ENCODE peak calls at places on chromosomes 16 and 17, in ten cellular contexts. H is Right ventricle myocardium superior, O is NCI-H69, S is left ventricle myocardium inferior, Z is activated T-cell treated with anti-CD3 and anti-CD28 coated beads for 1 hour, Q is ureter, G is posterior vena cava, A is erythroblast, D is nucleus accumbens, V is GM19239. N is an unnamed sample.

GRCh38 chr16:521381-522210 is 5.9 kb upstream of the CAPN15 start:
- DNase-seq in A (no peak), V (no peak), G (no peak), Z (no peak), D (no peak), Q (no peak), O (no peak), S (no peak), H (no peak), N (no peak)

GRCh38 chr16:88911946-88912310 is 45.5 kb upstream of the PABPN1L start:
- DNase-seq in Z (no peak), A (no peak), S (no peak), O (no peak), D (no peak), V (no peak), G (no peak), H (no peak), Q (no peak), N (no peak)

GRCh38 chr17:82215095-82215971 is 2.7 kb upstream of the CCDC57 start:
- DNase-seq in V (no peak), A (peak; percentile 76), S (no peak), H (peak; percentile 45), Q (no peak), D (no peak), G (no peak), Z (no peak), O (peak; percentile 57), N (no peak)

GRCh38 chr17:72726936-72727335 is 365.6 kb downstream of the SLC39A11 start:
- DNase-seq in V (peak; percentile 67), A (no peak), Q (no peak), G (peak; percentile 40), O (peak; percentile 41), D (no peak), Z (peak; percentile 6), S (no peak), H (no peak), N (peak; percentile 45)

GRCh38 chr16:77993111-77993571 is 29.2 kb upstream of the CLEC3A start:
- DNase-seq in S (no peak), A (no peak), V (no peak), D (no peak), Z (no peak), G (no peak), Q (no peak), O (no peak), H (no peak), N (no peak)

GRCh38 chr16:58488531-58488930 is 11.4 kb upstream of the NDRG4 start:
- DNase-seq in H (no peak), Q (no peak), A (peak; percentile 88), Z (no peak), V (no peak), G (peak; percentile 47), O (no peak), S (no peak), D (no peak), N (no peak)

GRCh38 chr16:83903739-83904138 is 4.8 kb downstream of the MLYCD start:
- DNase-seq in O (peak; percentile 51), V (no peak), D (no peak), S (peak; percentile 72), Z (no peak), H (peak; percentile 82), A (no peak), G (no peak), Q (no peak), N (no peak)

GRCh38 chr16:74909665-74910064 is 75.3 kb downstream of the WDR59 start:
- DNase-seq in A (no peak), V (no peak), G (no peak), O (no peak), Q (no peak), S (no peak), H (no peak), D (no peak), Z (no peak), N (no peak)

GRCh38 chr17:37218849-37219248 is 156.9 kb upstream of the C17orf78 start:
- DNase-seq in S (no peak), H (no peak), G (no peak), Z (no peak), V (no peak), D (no peak), A (no peak), O (no peak), Q (no peak), N (no peak)

GRCh38 chr17:73387746-73388577 is 76.2 kb upstream of the CDC42EP4 start:
- DNase-seq in Q (no peak), D (no peak), G (peak; percentile 66), H (no peak), O (no peak), V (no peak), S (no peak), A (no peak), Z (no peak), N (no peak)

GRCh38 chr17:12719948-12720347 is 54.3 kb downstream of the MYOCD start:
- DNase-seq in O (no peak), S (no peak), H (no peak), Z (no peak), A (no peak), G (no peak), Q (no peak), D (no peak), V (no peak), N (no peak)

GRCh38 chr16:23858496-23859062 is 22.8 kb downstream of the PRKCB start:
- DNase-seq in A (no peak), H (no peak), G (no peak), Z (no peak), V (no peak), Q (no peak), D (no peak), O (no peak), S (no peak), N (no peak)

GRCh38 chr17:2369551-2370210 is 31.2 kb downstream of the MNT start:
- DNase-seq in Q (no peak), V (no peak), S (no peak), D (no peak), A (no peak), O (peak; percentile 4), Z (no peak), H (no peak), G (no peak), N (no peak)

GRCh38 chr17:38749222-38750043 is 1.3 kb upstream of the PCGF2 start:
- DNase-seq in Q (peak; percentile 92), S (peak; percentile 92), O (peak; percentile 92), A (peak; percentile 31), V (no peak), D (no peak), G (peak; percentile 96), Z (no peak), H (peak; percentile 92), N (no peak)

GRCh38 chr16:50702725-50703124 is 9.3 kb downstream of the NOD2 start:
- DNase-seq in G (no peak), Z (no peak), A (no peak), H (no peak), D (no peak), O (no peak), V (no peak), Q (no peak), S (no peak), N (no peak)

GRCh38 chr16:46844771-46845170 is 13.8 kb upstream of the C16orf87 start:
- DNase-seq in V (no peak), A (no peak), H (no peak), Q (no peak), Z (no peak), S (no peak), O (no peak), D (no peak), G (no peak), N (no peak)

GRCh38 chr16:4190934-4191333 is 50.9 kb downstream of the SRL start:
- DNase-seq in Z (no peak), S (no peak), O (no peak), H (no peak), Q (no peak), G (no peak), A (no peak), D (no peak), V (no peak), N (no peak)

GRCh38 chr16:48277158-48277557 is 29.8 kb upstream of the ABCC11 start:
- DNase-seq in D (peak; percentile 33), S (no peak), G (no peak), A (no peak), V (no peak), H (no peak), O (peak; percentile 81), Q (no peak), Z (no peak), N (no peak)

GRCh38 chr16:3458278-3458851 is 14.9 kb downstream of the NAA60 start:
- DNase-seq in H (no peak), D (no peak), S (no peak), G (no peak), O (peak; percentile 56), Q (no peak), Z (no peak), A (peak; percentile 47), V (no peak), N (no peak)

GRCh38 chr16:4208529-4208835 is 33.4 kb downstream of the SRL start:
- DNase-seq in H (no peak), O (no peak), Z (no peak), V (no peak), G (no peak), A (no peak), S (no peak), Q (no peak), D (no peak), N (no peak)

GRCh38 chr16:48365030-48365600 is 20.1 kb downstream of the SIAH1 start:
- DNase-seq in S (no peak), G (no peak), H (no peak), D (no peak), A (no peak), O (no peak), V (no peak), Q (no peak), Z (no peak), N (no peak)

GRCh38 chr16:1036121-1036520 is 36.4 kb upstream of the SSTR5 start:
- DNase-seq in S (no peak), G (no peak), V (no peak), O (no peak), A (no peak), D (no peak), H (no peak), Q (no peak), Z (no peak), N (no peak)